ENCODE peak calls at places on chromosomes 4 and X, in four cellular contexts. P is activated gamma-delta T cell; Q is nephron progenitor cell; D is stimulated activated CD8-positive, alpha-beta memory T cell treated with anti-CD3 and anti-CD28 coated beads, Interleukin-7, amount 100 ng/mL, for 1 hour. X is an unnamed sample.
A peak's percentile ranks its signal among the peaks of the same experiment; 100 is the strongest.

GRCh38 chrX:120115438-120115963 is at the start of gene RHOXF1:
- DNase-seq in P (no peak), Q (no peak), D (no peak), X (no peak)

GRCh38 chrX:23344208-23344903 is 9.7 kb downstream of the PTCHD1 start:
- DNase-seq in P (no peak), Q (no peak), D (no peak), X (peak; percentile 1)

GRCh38 chrX:40035726-40036125 is 62.0 kb downstream of the BCOR start:
- DNase-seq in P (no peak), Q (no peak), D (no peak), X (no peak)

GRCh38 chr4:125085-125820 is 952 bp downstream of the ZNF718 start:
- DNase-seq in P (no peak), Q (peak; percentile 29), D (no peak), X (peak; percentile 41)

GRCh38 chr4:101649790-101650450 is 140.6 kb upstream of the BANK1 start:
- DNase-seq in P (no peak), Q (no peak), D (no peak), X (peak; percentile 94)

GRCh38 chr4:138561276-138561880 is 319.2 kb upstream of the SLC7A11 start:
- DNase-seq in P (no peak), Q (no peak), D (no peak), X (no peak)

GRCh38 chrX:154401918-154402621 is 3.9 kb downstream of the RPL10 start:
- DNase-seq in P (no peak), Q (no peak), D (no peak), X (peak; percentile 68)

GRCh38 chr4:88188738-88189417 is 30.4 kb upstream of the ABCG2 start:
- DNase-seq in P (no peak), Q (no peak), D (no peak), X (peak; percentile 72)

GRCh38 chr4:140095694-140096482 is 58.1 kb downstream of the MAML3 start:
- DNase-seq in P (no peak), Q (no peak), D (no peak), X (peak; percentile 95)

GRCh38 chrX:10050481-10050880 is 83.3 kb downstream of the CLDN34 start:
- DNase-seq in P (no peak), Q (no peak), D (no peak), X (no peak)

GRCh38 chrX:47191331-47191730 is 2.3 kb upstream of the UBA1 start:
- DNase-seq in P (no peak), Q (peak; percentile 23), D (no peak), X (peak; percentile 63)

GRCh38 chrX:110964761-110965160 is 131.2 kb upstream of the PAK3 start:
- DNase-seq in P (no peak), Q (no peak), D (no peak), X (no peak)

GRCh38 chr4:78766026-78766425 is 10.1 kb upstream of the BMP2K start:
- DNase-seq in P (no peak), Q (no peak), D (no peak), X (no peak)

GRCh38 chr4:142585411-142585810 is 260.7 kb downstream of the INPP4B start:
- DNase-seq in P (no peak), Q (no peak), D (no peak), X (no peak)

GRCh38 chrX:13955975-13956374 is 73.7 kb downstream of the GEMIN8 start:
- DNase-seq in P (no peak), Q (no peak), D (no peak), X (no peak)

GRCh38 chrX:33211356-33212254 is at the start of gene DMD:
- DNase-seq in P (no peak), Q (peak; percentile 3), D (no peak), X (peak; percentile 52)

GRCh38 chr4:172982151-172982590 is 186.4 kb upstream of the GALNT7 start:
- DNase-seq in P (no peak), Q (no peak), D (no peak), X (peak; percentile 100)

GRCh38 chr4:20788266-20788665 is 88.0 kb downstream of the PACRGL start:
- DNase-seq in P (no peak), Q (no peak), D (no peak), X (no peak)

GRCh38 chr4:31089815-31090214 is 369.6 kb downstream of the PCDH7 start:
- DNase-seq in P (no peak), Q (no peak), D (no peak), X (peak; percentile 98)

GRCh38 chr4:81565137-81565870 is 93.6 kb upstream of the RASGEF1B start:
- DNase-seq in P (no peak), Q (peak; percentile 41), D (no peak), X (peak; percentile 69)

GRCh38 chrX:107561468-107562215 is 66.7 kb upstream of the PRPS1 start:
- DNase-seq in P (no peak), Q (no peak), D (no peak), X (no peak)

GRCh38 chr4:82201303-82201702 is 172.5 kb downstream of the HNRNPD start:
- DNase-seq in P (no peak), Q (no peak), D (no peak), X (peak; percentile 39)

GRCh38 chr4:74005528-74005927 is 7.1 kb upstream of the CXCL5 start:
- DNase-seq in P (no peak), Q (no peak), D (no peak), X (peak; percentile 90)

GRCh38 chr4:152265149-152265621 is 270.7 kb downstream of the FBXW7 start:
- DNase-seq in P (no peak), Q (no peak), D (no peak), X (peak; percentile 99)

GRCh38 chrX:103311401-103311785 is 603 bp upstream of the BEX2 start:
- DNase-seq in P (no peak), Q (no peak), D (no peak), X (no peak)

GRCh38 chrX:80812176-80812575 is 2.5 kb upstream of the BRWD3 start:
- DNase-seq in P (no peak), Q (no peak), D (no peak), X (no peak)

GRCh38 chr4:68342139-68342538 is 7.8 kb downstream of the YTHDC1 start:
- DNase-seq in P (no peak), Q (no peak), D (no peak), X (peak; percentile 77)

GRCh38 chr4:111450867-111451266 is 694.4 kb upstream of the FAM241A start:
- DNase-seq in P (no peak), Q (no peak), D (no peak), X (no peak)

GRCh38 chr4:98653006-98653405 is 5.4 kb downstream of the TSPAN5 start:
- DNase-seq in P (no peak), Q (no peak), D (no peak), X (peak; percentile 55)

GRCh38 chrX:10041383-10041782 is 74.2 kb downstream of the CLDN34 start:
- DNase-seq in P (no peak), Q (no peak), D (no peak), X (no peak)

GRCh38 chrX:149510386-149510785 is 5.3 kb upstream of the IDS start:
- DNase-seq in P (no peak), Q (no peak), D (no peak), X (peak; percentile 61)

GRCh38 chr4:54092800-54093608 is 7.0 kb upstream of the GSX2 start:
- DNase-seq in P (no peak), Q (no peak), D (no peak), X (no peak)

X was measured in bronchial epithelial cell.